ENCODE peak calls at places on chromosome 4, in five cellular contexts. B, K, Q, S and D are unnamed samples.

GRCh38 chr4:47831026-47831689 is 6.7 kb downstream of the CORIN start:
- DNase-seq in Q (no peak), K (no peak), B (no peak), S (no peak), D (no peak)

GRCh38 chr4:100548209-100548579 is 30.4 kb upstream of the EMCN start:
- DNase-seq in S (no peak), B (no peak), Q (no peak), K (no peak), D (no peak)

GRCh38 chr4:173763374-173763773 is 233.3 kb upstream of the HAND2 start:
- DNase-seq in Q (no peak), S (no peak), B (no peak), K (no peak), D (no peak)

GRCh38 chr4:128322986-128323385 is 35.4 kb upstream of the PGRMC2 start:
- DNase-seq in B (no peak), K (no peak), S (no peak), Q (no peak), D (peak; percentile 55)

GRCh38 chr4:5124876-5125275 is 73.6 kb downstream of the STK32B start:
- DNase-seq in B (no peak), Q (no peak), K (no peak), S (no peak), D (no peak)

GRCh38 chr4:47933798-47934197 is 19.4 kb upstream of the NFXL1 start:
- DNase-seq in Q (no peak), B (no peak), K (no peak), S (no peak), D (peak; percentile 66)

GRCh38 chr4:54784188-54784671 is 126.5 kb downstream of the KIT start:
- DNase-seq in Q (peak; percentile 92), S (peak; percentile 64), K (peak; percentile 76), B (peak; percentile 51), D (peak; percentile 93)

GRCh38 chr4:10106421-10107039 is 10.1 kb downstream of the WDR1 start:
- DNase-seq in B (peak; percentile 54), S (no peak), K (peak; percentile 90), Q (peak; percentile 94), D (peak; percentile 94)

GRCh38 chr4:186701273-186701672 is 22.4 kb downstream of the FAT1 start:
- DNase-seq in K (no peak), B (no peak), S (no peak), Q (peak; percentile 79), D (peak; percentile 54)

GRCh38 chr4:135515295-135515694 is 1313.7 kb upstream of the PABPC4L start:
- DNase-seq in B (no peak), Q (no peak), K (no peak), S (no peak), D (peak; percentile 1)

GRCh38 chr4:6175426-6175825 is 24.9 kb downstream of the JAKMIP1 start:
- DNase-seq in Q (no peak), S (no peak), B (no peak), K (no peak), D (no peak)

GRCh38 chr4:157127571-157127970 is 51.6 kb downstream of the GLRB start:
- DNase-seq in S (no peak), K (no peak), Q (no peak), B (no peak), D (no peak)

GRCh38 chr4:143531368-143531767 is 17.9 kb downstream of the SMARCA5 start:
- DNase-seq in Q (no peak), K (no peak), B (no peak), S (no peak), D (peak; percentile 36)

GRCh38 chr4:184350964-184351363 is 123.4 kb downstream of the IRF2 start:
- DNase-seq in K (no peak), S (no peak), Q (no peak), B (no peak), D (no peak)

GRCh38 chr4:184347251-184348239 is 126.8 kb downstream of the IRF2 start:
- DNase-seq in K (no peak), Q (no peak), S (no peak), B (peak; percentile 80), D (peak; percentile 59)

GRCh38 chr4:184349283-184350039 is 124.9 kb downstream of the IRF2 start:
- DNase-seq in S (no peak), K (no peak), Q (no peak), B (peak; percentile 63), D (no peak)

GRCh38 chr4:184350213-184350817 is 124.0 kb downstream of the IRF2 start:
- DNase-seq in B (no peak), Q (no peak), S (no peak), K (no peak), D (no peak)

DNA sequence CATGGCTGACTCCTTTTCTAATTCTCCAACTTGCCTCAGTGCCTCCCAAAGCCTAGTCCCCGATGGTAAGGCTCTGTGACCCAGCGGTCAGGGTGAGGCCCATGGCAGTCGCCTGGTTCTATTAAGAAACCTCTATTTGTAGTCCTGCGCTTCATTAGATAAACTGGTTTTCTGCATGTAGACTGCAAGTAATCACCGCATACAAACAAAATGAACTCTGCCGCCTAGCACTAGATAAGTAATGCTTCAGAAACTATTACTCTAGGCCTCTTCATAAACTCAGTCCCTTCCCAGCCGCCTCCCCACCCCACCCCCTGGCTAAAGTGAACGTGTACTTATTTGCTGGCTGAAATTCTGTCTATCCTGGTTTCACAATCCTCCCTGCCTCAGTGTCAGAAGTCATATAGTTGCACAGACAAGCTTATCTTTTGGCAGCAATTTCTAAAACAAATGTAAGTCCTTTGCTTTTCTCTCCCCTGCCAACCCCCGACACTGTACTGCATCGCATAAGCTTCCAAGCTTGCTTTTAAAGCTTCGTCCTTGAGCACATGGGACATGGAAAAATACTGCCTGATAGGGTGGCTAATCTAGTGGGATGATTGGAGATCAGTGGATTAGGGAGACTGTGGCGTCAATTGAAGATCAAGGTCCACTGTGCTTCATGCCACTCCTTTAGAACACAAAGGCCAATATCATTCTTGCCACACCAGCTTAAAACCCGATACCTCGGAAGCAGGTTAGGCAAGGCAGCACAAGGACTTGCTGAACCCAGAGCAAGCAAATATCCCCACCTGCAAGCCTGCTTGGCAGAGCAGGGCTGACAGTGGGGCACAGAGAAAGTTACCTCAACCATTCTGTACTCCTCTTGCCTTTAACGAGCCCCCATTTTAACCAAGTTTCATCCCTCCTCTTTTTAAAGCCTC is 125.8 kb downstream of the IRF2 start:
- DNase-seq in Q (no peak), B (peak; percentile 87), K (no peak), S (no peak), D (peak; percentile 93)
- H3K4me3 ChIP-seq in Q (no peak overlapping the region), B (no peak overlapping the region), K (no peak overlapping the region), S (no peak overlapping the region), D (no peak overlapping the region)

GRCh38 chr4:115042496-115042895 is 70.9 kb downstream of the NDST4 start:
- DNase-seq in K (no peak), S (no peak), Q (no peak), B (no peak), D (no peak)
- TF ChIP-seq CTCF in K (no peak), S (no peak), Q (no peak), B (no peak), D (peak; percentile 9)

GRCh38 chr4:56656346-56656643 is 24.8 kb downstream of the HOPX start:
- DNase-seq in K (no peak), S (no peak), B (peak; percentile 36), Q (no peak), D (no peak)
- H3K4me3 ChIP-seq in K (peak overlapping the region; percentile 77), S (peak overlapping the region; percentile 75), B (peak overlapping the region; percentile 52), Q (peak overlapping the region; percentile 74), D (peak overlapping the region; percentile 47)

DNA sequence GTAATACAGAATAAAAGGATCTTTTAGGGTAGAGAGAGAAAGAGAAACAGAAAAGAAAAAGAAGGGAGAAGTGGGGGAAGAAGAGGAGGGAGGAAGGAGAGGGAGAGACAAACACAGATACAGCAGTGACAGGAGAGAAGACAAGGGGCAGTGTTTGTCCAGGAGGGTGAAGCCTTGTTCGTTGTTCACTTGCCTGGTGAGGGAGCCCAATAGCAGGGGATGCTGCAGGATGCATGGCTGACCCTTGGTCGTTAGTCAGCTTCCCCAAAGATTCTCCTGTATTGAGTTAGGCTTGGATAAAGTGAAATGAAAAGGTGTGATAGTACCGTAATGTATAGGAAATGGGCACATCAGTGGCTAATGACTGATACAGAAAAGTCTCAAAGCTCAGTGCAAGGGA is 403.7 kb downstream of the IL15 start:
- DNase-seq in S (no peak), K (no peak), Q (no peak), B (no peak), D (no peak)
- TF ChIP-seq CTCF in S (no peak), K (no peak), Q (no peak), B (no peak), D (no peak)